ENCODE peak calls at places on chromosomes 4 and X, in four cellular contexts. O is H9, T is H1, I is mesendoderm. U is an unnamed sample.

GRCh38 chr4:8201341-8201781 is 2.3 kb downstream of the SH3TC1 start:
- DNase-seq in O (no peak), T (no peak), I (no peak), U (no peak)

GRCh38 chr4:184536070-184536880 is 61.9 kb upstream of the IRF2 start:
- DNase-seq in O (no peak), T (no peak), I (peak), U (no peak)

GRCh38 chr4:95541094-95541493 is 7.7 kb downstream of the UNC5C start:
- DNase-seq in O (no peak), T (no peak), I (no peak), U (no peak)

GRCh38 chr4:44580231-44580630 is 71.2 kb downstream of the YIPF7 start:
- DNase-seq in O (no peak), T (no peak), I (no peak), U (no peak)

GRCh38 chr4:185717018-185717726 is 94.8 kb downstream of the SORBS2 start:
- DNase-seq in O (no peak), T (no peak), I (no peak), U (no peak)

GRCh38 chrX:65035451-65035779 is 59.2 kb upstream of the ZC4H2 start:
- DNase-seq in O (no peak), T (peak), I (no peak), U (peak)

GRCh38 chrX:70960728-70961127 is 29.8 kb upstream of the SLC7A3 start:
- DNase-seq in O (no peak), T (no peak), I (peak), U (no peak)

GRCh38 chr4:122003335-122003734 is 51.5 kb upstream of the TRPC3 start:
- DNase-seq in O (peak), T (peak), I (peak), U (no peak)

GRCh38 chrX:135737361-135738071 is 24.1 kb downstream of the CT45A1 start:
- DNase-seq in O (no peak), T (no peak), I (no peak), U (peak)

GRCh38 chr4:19327364-19327763 is 924.3 kb upstream of the SLIT2 start:
- DNase-seq in O (no peak), T (no peak), I (no peak), U (peak)

GRCh38 chr4:965766-966134 is 7.6 kb downstream of the DGKQ start:
- DNase-seq in O (no peak), T (no peak), I (no peak), U (no peak)

GRCh38 chrX:77814210-77814609 is 28.2 kb upstream of the ATRX start:
- DNase-seq in O (no peak), T (no peak), I (no peak), U (no peak)

GRCh38 chr4:150224896-150225591 is 146.8 kb downstream of the DCLK2 start:
- DNase-seq in O (no peak), T (peak), I (peak), U (peak)

GRCh38 chr4:141473952-141474351 is 162.4 kb upstream of the IL15 start:
- DNase-seq in O (no peak), T (no peak), I (no peak), U (peak)

GRCh38 chr4:176209535-176209934 is 14.2 kb upstream of the SPATA4 start:
- DNase-seq in O (no peak), T (no peak), I (no peak), U (no peak)

GRCh38 chr4:81164623-81165416 is 50.2 kb downstream of the PRKG2 start:
- DNase-seq in O (no peak), T (no peak), I (no peak), U (peak)

GRCh38 chr4:62881901-62882300 is 1527.3 kb downstream of the TECRL start:
- DNase-seq in O (no peak), T (no peak), I (no peak), U (no peak)

DNA sequence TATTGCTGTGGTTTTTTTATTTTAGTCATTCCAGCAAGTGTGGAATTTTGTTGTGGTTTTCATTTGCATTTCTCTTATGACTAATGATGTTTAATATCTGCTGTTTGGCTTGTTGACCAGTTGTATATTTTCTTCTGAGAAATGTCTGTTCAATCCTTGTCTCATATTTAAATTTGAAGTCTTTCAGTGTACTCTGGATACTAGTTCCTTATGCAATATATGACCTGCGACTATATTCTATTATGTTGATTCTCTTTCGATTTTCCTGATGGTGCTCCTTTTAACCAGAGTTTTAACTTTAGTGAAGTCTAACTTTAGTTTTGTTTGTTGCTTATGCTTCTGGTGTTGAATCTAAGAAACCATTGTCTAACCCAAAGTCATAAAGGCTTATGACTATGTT is 1528.0 kb downstream of the TECRL start:
- DNase-seq in O (no peak), T (no peak), I (no peak), U (no peak)
- H3K56ac ChIP-seq in O (no peak), T (no peak), I (no peak), U (no peak)

DNA sequence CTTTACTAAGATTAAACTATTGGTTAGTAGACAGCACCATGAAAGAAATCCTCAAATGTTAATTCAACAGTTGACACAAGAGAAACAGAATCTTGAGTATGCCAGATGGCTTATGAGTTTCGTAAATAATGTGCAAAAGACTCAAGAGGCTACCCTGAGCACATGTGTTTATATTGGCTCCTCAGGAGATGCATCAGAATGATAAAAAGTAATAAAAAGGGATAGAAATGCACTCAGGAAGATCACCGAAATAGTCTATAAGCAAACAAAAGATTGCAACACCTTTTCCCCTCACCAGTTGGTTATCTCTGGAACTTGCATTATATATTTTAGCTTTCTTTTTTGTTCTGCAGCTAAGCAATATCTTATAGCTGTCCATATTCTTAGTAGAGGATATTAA is 84.4 kb downstream of the SCFD2 start:
- DNase-seq in O (no peak), T (no peak), I (no peak), U (peak)
- H3K56ac ChIP-seq in O (no peak), T (no peak), I (no peak), U (no peak)

GRCh38 chrX:44903107-44903506 is 30.1 kb downstream of the KDM6A start:
- DNase-seq in O (no peak), T (no peak), I (peak), U (peak)

GRCh38 chrX:44906542-44906941 is 33.6 kb downstream of the KDM6A start:
- DNase-seq in O (no peak), T (no peak), I (no peak), U (no peak)

GRCh38 chrX:44906041-44906440 is 33.1 kb downstream of the KDM6A start:
- DNase-seq in O (no peak), T (no peak), I (no peak), U (no peak)

GRCh38 chrX:44904542-44905115 is 31.6 kb downstream of the KDM6A start:
- DNase-seq in O (no peak), T (no peak), I (peak), U (no peak)

GRCh38 chrX:44903842-44904530 is 31.0 kb downstream of the KDM6A start:
- DNase-seq in O (no peak), T (no peak), I (no peak), U (no peak)
- H3K56ac ChIP-seq in O (no peak), T (no peak), I (no peak), U (no peak)

GRCh38 chr4:87995435-87995834 is 12.0 kb upstream of the PKD2 start:
- DNase-seq in O (no peak), T (no peak), I (no peak), U (no peak)
- H3K56ac ChIP-seq in O (no peak), T (no peak), I (no peak), U (no peak)

GRCh38 chr4:38030023-38030422 is 69.8 kb downstream of the PTTG2 start:
- DNase-seq in O (no peak), T (no peak), I (no peak), U (peak)

GRCh38 chr4:38040619-38041018 is 80.4 kb downstream of the PTTG2 start:
- DNase-seq in O (no peak), T (no peak), I (no peak), U (no peak)

GRCh38 chr4:38037627-38038026 is 77.4 kb downstream of the PTTG2 start:
- DNase-seq in O (no peak), T (no peak), I (no peak), U (no peak)

GRCh38 chr4:38036548-38036947 is 76.3 kb downstream of the PTTG2 start:
- DNase-seq in O (no peak), T (no peak), I (no peak), U (no peak)

GRCh38 chr4:38034986-38035882 is 75.0 kb downstream of the PTTG2 start:
- DNase-seq in O (no peak), T (no peak), I (peak), U (peak)
- H3K56ac ChIP-seq in O (no peak), T (no peak), I (no peak), U (no peak)

DNA sequence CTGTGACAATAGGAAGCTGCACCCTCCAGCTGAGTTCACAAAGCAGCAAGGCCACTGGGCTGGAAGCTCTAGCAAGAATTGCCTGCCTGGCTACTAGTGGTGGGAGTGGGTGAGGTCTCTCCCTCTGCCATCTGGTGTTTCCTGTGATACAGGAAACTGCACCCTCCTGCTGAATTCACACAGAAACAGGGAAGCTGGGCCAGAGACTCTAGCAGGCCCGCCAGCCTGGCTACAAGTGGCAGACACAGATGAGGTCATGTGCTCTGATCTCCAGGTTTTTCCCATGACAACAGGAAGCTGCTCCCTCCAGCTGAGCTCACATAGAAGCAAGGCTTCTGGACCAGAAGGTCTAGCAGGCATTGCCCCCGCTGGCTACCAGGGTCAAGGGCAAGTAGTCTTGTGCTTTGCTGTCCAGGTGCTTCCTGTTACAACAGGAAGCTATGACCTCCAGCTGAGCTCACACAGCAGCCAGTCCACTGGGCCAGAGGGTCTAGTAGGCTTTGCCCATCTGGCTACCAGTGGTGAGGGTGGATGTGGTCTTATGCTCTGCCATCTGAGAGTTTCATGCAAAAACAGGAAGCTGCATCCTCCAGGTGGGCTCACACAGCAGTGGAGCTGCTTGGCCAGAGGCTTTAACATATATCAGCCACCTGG is 41.5 kb upstream of the ZXDA start:
- DNase-seq in O (no peak), T (no peak), I (no peak), U (no peak)
- H3K56ac ChIP-seq in O (no peak), T (no peak), I (no peak), U (no peak)